ENCODE peak calls at places on chromosomes 6 and 20, in ten cellular contexts. I is hippocampal formation; L is nephron progenitor cell; V is GDM1; W is DMS 273 treated with DMSO at 0.1 percent for 48 hours; D is Calu3; E is astrocyte of the spinal cord; F is neural crest cell; O is activated CD8-positive, alpha-beta T cell treated with anti-CD3 and anti-CD28 coated beads, Interleukin-2, amount 10 ng/mL, durations not matched to agents 7 days and 5 days; Z is psoas muscle. A is an unnamed sample.

GRCh38 chr6:35036059-35036827 is 104.9 kb downstream of the TCP11 start:
- DNase-seq in I (no peak), L (no peak), V (no peak), W (no peak), D (no peak), E (no peak), F (no peak), O (no peak), Z (no peak), A (peak)

GRCh38 chr20:50427740-50428462 is 82.3 kb upstream of the PTPN1 start:
- DNase-seq in I (no peak), L (no peak), V (no peak), W (no peak), D (no peak), E (no peak), F (no peak), O (no peak), Z (peak), A (no peak)

GRCh38 chr6:128597004-128597403 is 76.6 kb upstream of the PTPRK start:
- DNase-seq in I (no peak), L (no peak), V (no peak), W (no peak), D (no peak), E (no peak), F (no peak), O (no peak), Z (no peak), A (no peak)

GRCh38 chr6:147972436-147972835 is 370.2 kb upstream of the SASH1 start:
- DNase-seq in I (no peak), L (no peak), V (no peak), W (no peak), D (no peak), E (no peak), F (no peak), O (no peak), Z (no peak), A (no peak)

GRCh38 chr20:4070323-4071176 is 55.2 kb upstream of the RNF24 start:
- DNase-seq in I (no peak), L (no peak), V (no peak), W (no peak), D (no peak), E (no peak), F (no peak), O (no peak), Z (no peak), A (peak)

GRCh38 chr20:58199469-58199868 is 29.0 kb downstream of the ANKRD60 start:
- DNase-seq in I (no peak), L (no peak), V (no peak), W (no peak), D (no peak), E (no peak), F (no peak), O (no peak), Z (no peak), A (no peak)

GRCh38 chr20:48823960-48824497 is 3.8 kb downstream of the PREX1 start:
- DNase-seq in I (no peak), L (no peak), V (no peak), W (no peak), D (no peak), E (peak), F (no peak), O (peak), Z (no peak), A (no peak)

GRCh38 chr6:90263653-90264052 is 33.0 kb downstream of the BACH2 start:
- DNase-seq in I (no peak), L (no peak), V (no peak), W (no peak), D (no peak), E (peak), F (no peak), O (no peak), Z (no peak), A (no peak)

GRCh38 chr6:170244721-170245201 is 46.1 kb downstream of the DLL1 start:
- DNase-seq in I (peak), L (no peak), V (no peak), W (no peak), D (no peak), E (no peak), F (no peak), O (no peak), Z (no peak), A (no peak)

GRCh38 chr6:5471637-5472430 is 210.5 kb downstream of the FARS2 start:
- DNase-seq in I (no peak), L (peak), V (no peak), W (peak), D (no peak), E (peak), F (peak), O (no peak), Z (no peak), A (peak)

GRCh38 chr6:149342525-149342924 is 25.0 kb downstream of the TAB2 start:
- DNase-seq in I (no peak), L (no peak), V (no peak), W (no peak), D (no peak), E (no peak), F (no peak), O (no peak), Z (no peak), A (no peak)

GRCh38 chr20:41268917-41269652 is 48.4 kb downstream of the ZHX3 start:
- DNase-seq in I (no peak), L (no peak), V (no peak), W (no peak), D (no peak), E (no peak), F (no peak), O (no peak), Z (no peak), A (no peak)

GRCh38 chr6:7106752-7107577 is 796 bp upstream of the RREB1 start:
- DNase-seq in I (no peak), L (peak), V (peak), W (no peak), D (peak), E (no peak), F (peak), O (peak), Z (peak), A (no peak)

GRCh38 chr6:165729307-165729936 is 66.4 kb upstream of the PDE10A start:
- DNase-seq in I (no peak), L (peak), V (no peak), W (no peak), D (peak), E (peak), F (peak), O (peak), Z (no peak), A (no peak)

GRCh38 chr20:13249118-13249859 is 28.2 kb downstream of the ISM1 start:
- DNase-seq in I (no peak), L (no peak), V (no peak), W (no peak), D (no peak), E (no peak), F (no peak), O (no peak), Z (no peak), A (no peak)

GRCh38 chr20:1809121-1809520 is 86.1 kb upstream of the SIRPA start:
- DNase-seq in I (no peak), L (no peak), V (no peak), W (no peak), D (no peak), E (peak), F (no peak), O (no peak), Z (no peak), A (no peak)

GRCh38 chr20:50304501-50304856 is 113.8 kb downstream of the CEBPB start:
- DNase-seq in I (no peak), L (no peak), V (no peak), W (no peak), D (no peak), E (peak), F (no peak), O (no peak), Z (peak), A (peak)

GRCh38 chr20:38242848-38243449 is 17.6 kb downstream of the KIAA1755 start:
- DNase-seq in I (no peak), L (peak), V (no peak), W (no peak), D (peak), E (no peak), F (peak), O (peak), Z (no peak), A (no peak)

GRCh38 chr6:82025271-82025670 is 222.3 kb downstream of the IBTK start:
- DNase-seq in I (no peak), L (no peak), V (no peak), W (no peak), D (no peak), E (no peak), F (no peak), O (no peak), Z (no peak), A (no peak)